ENCODE peak calls at places on chromosomes 13 and 19, in four cellular contexts. A is amniotic epithelial cell; J is naive thymus-derived CD4-positive, alpha-beta T cell; K is Calu3. I is an unnamed sample.

GRCh38 chr19:29887498-29887897 is 54.5 kb upstream of the URI1 start:
- DNase-seq in J (no peak), K (no peak), A (no peak), I (no peak)

GRCh38 chr19:47341734-47342133 is 7.4 kb upstream of the DHX34 start:
- DNase-seq in A (no peak), J (no peak), K (no peak), I (no peak)

GRCh38 chr13:78247362-78247761 is 328.7 kb upstream of the EDNRB start:
- DNase-seq in A (no peak), J (no peak), K (no peak), I (no peak)

GRCh38 chr13:114166381-114167131 is 12.5 kb upstream of the CFAP97D2 start:
- DNase-seq in K (no peak), A (no peak), J (no peak), I (no peak)

GRCh38 chr13:106376411-106377112 is 158.9 kb downstream of the EFNB2 start:
- DNase-seq in J (no peak), K (peak), A (peak), I (peak)

GRCh38 chr13:31674056-31674455 is 65.3 kb upstream of the RXFP2 start:
- DNase-seq in K (no peak), A (peak), J (no peak), I (peak)

GRCh38 chr19:39405930-39406655 is 554 bp upstream of the ZFP36 start:
- DNase-seq in A (no peak), J (peak), K (no peak), I (peak)

GRCh38 chr13:83867708-83868107 is 14.6 kb downstream of the SLITRK1 start:
- DNase-seq in A (no peak), J (no peak), K (no peak), I (no peak)

GRCh38 chr19:41009700-41010235 is 18.7 kb downstream of the CYP2B6 start:
- DNase-seq in A (no peak), K (no peak), J (no peak), I (no peak)

GRCh38 chr19:45164577-45165335 is 4.0 kb upstream of the NKPD1 start:
- DNase-seq in A (peak), K (peak), J (no peak), I (peak)

GRCh38 chr19:41431426-41432386 is 4.5 kb upstream of the B3GNT8 start:
- DNase-seq in J (no peak), A (peak), K (no peak), I (peak)

GRCh38 chr19:33304760-33305647 is 2.7 kb upstream of the CEBPA start:
- DNase-seq in K (no peak), J (no peak), A (no peak), I (no peak)

GRCh38 chr13:76293346-76293745 is 592.9 kb downstream of the KCTD12 start:
- DNase-seq in K (no peak), J (no peak), A (peak), I (peak)

GRCh38 chr19:35055715-35056179 is 14.2 kb downstream of the HPN start:
- DNase-seq in K (peak), A (no peak), J (no peak), I (no peak)

GRCh38 chr13:51539887-51540286 is 44.4 kb upstream of the WDFY2 start:
- DNase-seq in A (no peak), J (no peak), K (no peak), I (no peak)

GRCh38 chr19:45765365-45766292 is 3.4 kb downstream of the SIX5 start:
- DNase-seq in A (no peak), K (no peak), J (no peak), I (no peak)

GRCh38 chr13:34578471-34578870 is 363.6 kb upstream of the NBEA start:
- DNase-seq in K (no peak), J (no peak), A (peak), I (no peak)

GRCh38 chr19:39113199-39113598 is 12.4 kb upstream of the PAK4 start:
- DNase-seq in J (no peak), K (no peak), A (no peak), I (no peak)

GRCh38 chr19:41175825-41176734 is 16.9 kb upstream of the CYP2S1 start:
- DNase-seq in K (peak), A (peak), J (peak), I (peak)